ENCODE peak calls at places on chromosome 5, in seven cellular contexts. One of them, this sample, is unnamed.

GRCh38 chr5:179781846-179782245 is 11.9 kb upstream of the LTC4S start:
- DNase-seq in neural crest cell: no peak
- DNase-seq in activated effector memory CD4-positive, alpha-beta T cell treated with Interleukin-2 at 50 U/mL for 16 hours: no peak
- DNase-seq in RPMI8226: no peak
- DNase-seq in HTR-8/SVneo: no peak
- DNase-seq in stimulated activated CD8-positive, alpha-beta memory T cell treated with anti-CD3 and anti-CD28 coated beads, Interleukin-15, amount 100 ng/mL, for 1 hour: no peak
- DNase-seq in lower lobe of right lung: peak
- DNase-seq in this sample: no peak

GRCh38 chr5:11258001-11258400 is 497.0 kb upstream of the DAP start:
- DNase-seq in neural crest cell: no peak
- DNase-seq in activated effector memory CD4-positive, alpha-beta T cell treated with Interleukin-2 at 50 U/mL for 16 hours: no peak
- DNase-seq in RPMI8226: no peak
- DNase-seq in HTR-8/SVneo: no peak
- DNase-seq in stimulated activated CD8-positive, alpha-beta memory T cell treated with anti-CD3 and anti-CD28 coated beads, Interleukin-15, amount 100 ng/mL, for 1 hour: no peak
- DNase-seq in lower lobe of right lung: no peak
- DNase-seq in this sample: no peak

GRCh38 chr5:135153661-135154060 is 119.6 kb upstream of the PITX1 start:
- DNase-seq in neural crest cell: no peak
- DNase-seq in activated effector memory CD4-positive, alpha-beta T cell treated with Interleukin-2 at 50 U/mL for 16 hours: no peak
- DNase-seq in RPMI8226: no peak
- DNase-seq in HTR-8/SVneo: no peak
- DNase-seq in stimulated activated CD8-positive, alpha-beta memory T cell treated with anti-CD3 and anti-CD28 coated beads, Interleukin-15, amount 100 ng/mL, for 1 hour: no peak
- DNase-seq in lower lobe of right lung: no peak
- DNase-seq in this sample: peak

GRCh38 chr5:133603711-133604110 is 8.6 kb downstream of the FSTL4 start:
- DNase-seq in neural crest cell: no peak
- DNase-seq in activated effector memory CD4-positive, alpha-beta T cell treated with Interleukin-2 at 50 U/mL for 16 hours: no peak
- DNase-seq in RPMI8226: no peak
- DNase-seq in HTR-8/SVneo: no peak
- DNase-seq in stimulated activated CD8-positive, alpha-beta memory T cell treated with anti-CD3 and anti-CD28 coated beads, Interleukin-15, amount 100 ng/mL, for 1 hour: no peak
- DNase-seq in lower lobe of right lung: no peak
- DNase-seq in this sample: no peak

GRCh38 chr5:134569758-134570364 is 44.4 kb downstream of the JADE2 start:
- DNase-seq in neural crest cell: no peak
- DNase-seq in activated effector memory CD4-positive, alpha-beta T cell treated with Interleukin-2 at 50 U/mL for 16 hours: no peak
- DNase-seq in RPMI8226: no peak
- DNase-seq in HTR-8/SVneo: no peak
- DNase-seq in stimulated activated CD8-positive, alpha-beta memory T cell treated with anti-CD3 and anti-CD28 coated beads, Interleukin-15, amount 100 ng/mL, for 1 hour: no peak
- DNase-seq in lower lobe of right lung: no peak
- DNase-seq in this sample: no peak

GRCh38 chr5:35963381-35963843 is 25.0 kb upstream of the CAPSL start:
- DNase-seq in neural crest cell: no peak
- DNase-seq in activated effector memory CD4-positive, alpha-beta T cell treated with Interleukin-2 at 50 U/mL for 16 hours: no peak
- DNase-seq in RPMI8226: no peak
- DNase-seq in HTR-8/SVneo: no peak
- DNase-seq in stimulated activated CD8-positive, alpha-beta memory T cell treated with anti-CD3 and anti-CD28 coated beads, Interleukin-15, amount 100 ng/mL, for 1 hour: no peak
- DNase-seq in lower lobe of right lung: no peak
- DNase-seq in this sample: no peak

GRCh38 chr5:80238778-80239679 is 16.8 kb downstream of the SERINC5 start:
- DNase-seq in neural crest cell: no peak
- DNase-seq in activated effector memory CD4-positive, alpha-beta T cell treated with Interleukin-2 at 50 U/mL for 16 hours: no peak
- DNase-seq in RPMI8226: peak
- DNase-seq in HTR-8/SVneo: no peak
- DNase-seq in stimulated activated CD8-positive, alpha-beta memory T cell treated with anti-CD3 and anti-CD28 coated beads, Interleukin-15, amount 100 ng/mL, for 1 hour: no peak
- DNase-seq in lower lobe of right lung: no peak
- DNase-seq in this sample: no peak

GRCh38 chr5:127572930-127573329 is 55.5 kb downstream of the PRRC1 start:
- DNase-seq in neural crest cell: no peak
- DNase-seq in activated effector memory CD4-positive, alpha-beta T cell treated with Interleukin-2 at 50 U/mL for 16 hours: no peak
- DNase-seq in RPMI8226: no peak
- DNase-seq in HTR-8/SVneo: no peak
- DNase-seq in stimulated activated CD8-positive, alpha-beta memory T cell treated with anti-CD3 and anti-CD28 coated beads, Interleukin-15, amount 100 ng/mL, for 1 hour: no peak
- DNase-seq in lower lobe of right lung: no peak
- DNase-seq in this sample: no peak